ENCODE peak calls at places on chromosomes 16 and 17, in seven cellular contexts. T is gastrocnemius medialis; L is effector memory CD4-positive, alpha-beta T cell; O is heart right ventricle; P is neural progenitor cell; U is breast epithelium; K is esophagus muscularis mucosa. F is an unnamed sample.

GRCh38 chr16:66309-67182 is 5.9 kb downstream of the RHBDF1 start:
- DNase-seq in L (no peak), O (no peak), P (no peak), T (no peak), K (no peak), U (no peak), F (no peak)

GRCh38 chr17:17300624-17301568 is 2.3 kb upstream of the NT5M start:
- DNase-seq in L (peak; percentile 18), O (peak; percentile 25), P (peak; percentile 93), K (no peak), U (no peak), T (no peak), F (no peak)

GRCh38 chr16:23496826-23497542 is 13.3 kb downstream of the GGA2 start:
- DNase-seq in K (no peak), U (peak; percentile 76), T (peak; percentile 24), O (no peak), L (no peak), P (no peak), F (no peak)

GRCh38 chr17:63178530-63178929 is 212.5 kb downstream of the TANC2 start:
- DNase-seq in U (no peak), L (no peak), P (no peak), K (no peak), T (no peak), O (no peak), F (no peak)

GRCh38 chr17:71655542-71655941 is 465.3 kb upstream of the SOX9 start:
- DNase-seq in K (no peak), U (no peak), L (no peak), O (no peak), T (no peak), P (no peak), F (no peak)

GRCh38 chr17:45867702-45868101 is 23.0 kb downstream of the SPPL2C start:
- DNase-seq in T (no peak), P (no peak), U (no peak), K (no peak), O (no peak), L (no peak), F (no peak)

GRCh38 chr17:2011421-2012371 is 13.4 kb downstream of the RTN4RL1 start:
- DNase-seq in L (no peak), T (no peak), K (no peak), P (peak; percentile 55), O (no peak), U (peak; percentile 84), F (no peak)

GRCh38 chr17:4229627-4230026 is 34.2 kb downstream of the ANKFY1 start:
- DNase-seq in T (peak; percentile 59), O (peak; percentile 34), K (peak; percentile 93), U (peak; percentile 56), L (no peak), P (no peak), F (peak; percentile 15)

GRCh38 chr17:17055286-17056166 is 13.3 kb downstream of the MPRIP start:
- DNase-seq in O (peak; percentile 55), L (no peak), U (no peak), T (peak; percentile 64), K (no peak), P (no peak), F (no peak)

GRCh38 chr16:72501739-72502653 is 330.0 kb upstream of the PMFBP1 start:
- DNase-seq in U (no peak), L (no peak), K (no peak), O (peak; percentile 16), P (peak; percentile 75), T (no peak), F (peak; percentile 7)

GRCh38 chr16:75864243-75864642 is 138.0 kb upstream of the CPHXL start:
- DNase-seq in K (no peak), T (no peak), L (no peak), U (no peak), O (no peak), P (no peak), F (no peak)

GRCh38 chr17:65633146-65633881 is 71.9 kb upstream of the AXIN2 start:
- DNase-seq in O (no peak), L (no peak), U (no peak), T (no peak), P (no peak), K (no peak), F (no peak)

GRCh38 chr17:50175035-50175788 is 9.4 kb downstream of the SGCA start:
- DNase-seq in L (no peak), P (no peak), O (no peak), K (no peak), T (no peak), U (no peak), F (no peak)

GRCh38 chr16:57741660-57742191 is 6.2 kb downstream of the KATNB1 start:
- DNase-seq in P (no peak), L (no peak), U (no peak), K (no peak), O (no peak), T (no peak), F (no peak)

GRCh38 chr16:66905633-66906539 is 12.8 kb downstream of the CDH16 start:
- DNase-seq in P (peak; percentile 54), L (no peak), U (no peak), T (no peak), O (peak; percentile 88), K (no peak), F (no peak)

GRCh38 chr16:30786936-30787612 is at the start of gene ZNF629:
- DNase-seq in K (no peak), O (peak; percentile 84), L (no peak), T (no peak), P (peak; percentile 90), U (peak; percentile 54), F (peak; percentile 57)

GRCh38 chr17:64491995-64492394 is 4.9 kb downstream of the POLG2 start:
- DNase-seq in L (no peak), K (no peak), P (no peak), U (no peak), T (no peak), O (no peak), F (no peak)

GRCh38 chr17:64491034-64491860 is 5.6 kb downstream of the POLG2 start:
- DNase-seq in O (peak; percentile 32), U (no peak), L (peak; percentile 12), T (no peak), P (peak; percentile 30), K (no peak), F (no peak)

GRCh38 chr17:64484380-64484779 is 12.5 kb downstream of the POLG2 start:
- DNase-seq in T (no peak), L (no peak), O (no peak), U (no peak), K (no peak), P (no peak), F (no peak)

GRCh38 chr17:64492481-64493109 is 4.3 kb downstream of the POLG2 start:
- DNase-seq in P (no peak), T (no peak), L (no peak), K (no peak), O (no peak), U (no peak), F (no peak)

DNA sequence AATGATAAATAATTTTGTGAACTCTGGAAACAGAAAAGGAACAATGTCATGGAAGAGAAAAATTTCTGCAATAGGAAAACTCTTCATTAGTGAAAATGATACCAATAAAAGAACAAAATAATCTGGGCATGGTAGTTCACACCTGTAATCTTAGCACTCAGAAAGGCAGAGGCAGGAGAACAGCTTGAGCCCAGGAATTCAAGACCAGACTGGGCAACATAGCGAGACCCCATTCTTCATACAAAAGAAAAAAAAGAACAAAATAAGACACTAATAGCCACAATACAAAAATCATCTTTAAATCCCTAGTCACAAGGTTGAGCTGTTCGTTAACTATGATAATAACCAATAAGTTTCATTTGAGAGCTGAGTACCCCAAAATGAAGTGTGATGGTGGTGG is 8.6 kb downstream of the POLG2 start:
- DNase-seq in K (no peak), U (no peak), L (no peak), O (no peak), P (no peak), T (no peak), F (no peak)
- H3K4me1 ChIP-seq in K (peaks cover 3% of the 10 kb centered on the region), U (no peaks in the 10 kb centered on the region), L (peaks cover 4% of the 10 kb centered on the region), O (no peaks in the 10 kb centered on the region), P (no peaks in the 10 kb centered on the region), T (no peaks in the 10 kb centered on the region), F (no peaks in the 10 kb centered on the region)

DNA sequence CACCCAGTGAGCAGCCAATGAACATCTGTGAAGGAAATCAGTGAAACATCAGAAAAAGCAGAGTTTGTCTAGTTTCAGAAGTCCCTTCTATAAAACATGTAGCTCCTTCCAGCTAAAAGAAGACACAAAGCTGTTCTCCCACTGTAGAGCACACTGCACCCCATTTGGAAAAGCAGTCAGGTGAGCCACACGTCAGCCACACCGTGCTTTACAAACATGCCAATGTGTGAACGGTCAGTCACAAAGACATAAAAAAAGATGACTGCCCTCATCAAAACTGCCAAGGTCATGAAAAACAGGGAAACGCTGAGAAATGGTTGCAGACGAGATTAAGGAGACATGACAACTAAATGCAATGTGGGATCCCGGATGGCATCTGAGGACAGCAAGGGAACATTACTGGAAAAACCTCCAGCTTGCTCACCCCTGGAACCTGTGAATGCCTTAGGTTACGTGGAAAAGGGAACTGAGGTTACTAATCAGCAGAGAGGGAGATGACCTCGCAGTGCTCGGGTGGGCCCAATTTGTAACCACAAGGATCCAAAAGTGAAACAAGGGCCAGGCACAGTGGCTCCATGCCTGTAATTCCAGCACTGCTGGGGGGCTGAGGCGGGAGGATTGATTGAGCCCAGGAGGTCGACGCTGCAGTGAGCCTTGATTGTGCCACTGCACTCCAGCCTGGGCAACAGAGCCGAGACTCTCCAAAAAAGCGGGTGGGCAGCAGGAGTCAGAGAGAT is 8.1 kb downstream of the ANKRD11 start:
- DNase-seq in U (no peak), P (no peak), K (no peak), T (no peak), L (no peak), O (no peak), F (no peak)
- H3K27ac ChIP-seq in U (no peak overlapping the region), P (peak overlapping the region; percentile 31), K (peak overlapping the region; percentile 33), T (peak overlapping the region; percentile 81), L (peak overlapping the region; percentile 10), O (no peak overlapping the region), F (no peak overlapping the region)

GRCh38 chr17:40020146-40020545 is 4.9 kb downstream of the CSF3 start:
- DNase-seq in P (no peak), O (no peak), U (no peak), L (no peak), T (no peak), K (no peak), F (no peak)
- H3K4me1 ChIP-seq in P (peaks cover 23% of the 10 kb centered on the region), O (peaks cover 68% of the 10 kb centered on the region), U (peaks cover 43% of the 10 kb centered on the region), L (no peaks in the 10 kb centered on the region), T (peaks cover 77% of the 10 kb centered on the region), K (peaks cover 86% of the 10 kb centered on the region), F (peaks cover 60% of the 10 kb centered on the region)

GRCh38 chr16:27564226-27564625 is 14.3 kb downstream of the KATNIP start:
- DNase-seq in K (no peak), T (no peak), P (no peak), U (no peak), L (no peak), O (no peak), F (no peak)

GRCh38 chr16:27556471-27556870 is 6.5 kb downstream of the KATNIP start:
- DNase-seq in U (no peak), K (no peak), L (no peak), T (no peak), O (no peak), P (no peak), F (no peak)

GRCh38 chr16:27566417-27566816 is 16.5 kb downstream of the KATNIP start:
- DNase-seq in K (no peak), T (no peak), L (no peak), P (no peak), U (no peak), O (no peak), F (no peak)

GRCh38 chr16:27558434-27558833 is 8.5 kb downstream of the KATNIP start:
- DNase-seq in K (no peak), O (no peak), L (no peak), T (no peak), P (no peak), U (no peak), F (no peak)

GRCh38 chr16:27561216-27561615 is 11.3 kb downstream of the KATNIP start:
- DNase-seq in U (no peak), T (no peak), O (no peak), P (no peak), K (no peak), L (no peak), F (no peak)
- H3K27ac ChIP-seq in U (no peak overlapping the region), T (no peak overlapping the region), O (no peak overlapping the region), P (no peak overlapping the region), K (no peak overlapping the region), L (no peak overlapping the region), F (no peak overlapping the region)